ENCODE peak calls at places on chromosomes 16 and 17, in four cellular contexts. O is GM12865, K is PC-9, Q is stomach. Y is an unnamed sample.
A peak's percentile ranks its signal among the peaks of the same experiment; 100 is the strongest.

GRCh38 chr17:46742539-46743270 is 75.8 kb downstream of the WNT3 start:
- DNase-seq in O (no peak), K (peak; percentile 73), Q (no peak), Y (peak; percentile 79)

GRCh38 chr17:43755389-43755875 is 3.2 kb downstream of the SOST start:
- DNase-seq in O (peak; percentile 16), K (no peak), Q (no peak), Y (no peak)

GRCh38 chr17:29747660-29748059 is 124.9 kb upstream of the CORO6 start:
- DNase-seq in O (no peak), K (no peak), Q (no peak), Y (no peak)

GRCh38 chr17:66306413-66306812 is 4.0 kb downstream of the PRKCA start:
- DNase-seq in O (no peak), K (no peak), Q (no peak), Y (no peak)

GRCh38 chr16:75099738-75100615 is 16.6 kb downstream of the LDHD start:
- DNase-seq in O (peak; percentile 61), K (no peak), Q (no peak), Y (no peak)

GRCh38 chr17:81650951-81651350 is 5.4 kb downstream of the PDE6G start:
- DNase-seq in O (no peak), K (no peak), Q (no peak), Y (no peak)

GRCh38 chr17:1627219-1627986 is 1.2 kb downstream of the SLC43A2 start:
- DNase-seq in O (peak; percentile 57), K (no peak), Q (no peak), Y (no peak)

GRCh38 chr16:10405386-10405939 is 19.6 kb downstream of the ATF7IP2 start:
- DNase-seq in O (no peak), K (no peak), Q (no peak), Y (no peak)

GRCh38 chr17:9072626-9073339 is 51.5 kb downstream of the NTN1 start:
- DNase-seq in O (no peak), K (peak; percentile 38), Q (peak; percentile 83), Y (no peak)

GRCh38 chr16:77599793-77600415 is 122.4 kb upstream of the NUDT7 start:
- DNase-seq in O (peak; percentile 33), K (no peak), Q (no peak), Y (no peak)

GRCh38 chr16:30485818-30486436 is 13.4 kb downstream of the ITGAL start:
- DNase-seq in O (no peak), K (no peak), Q (no peak), Y (peak; percentile 6)

GRCh38 chr16:85522517-85522841 is 90.6 kb upstream of the GSE1 start:
- DNase-seq in O (no peak), K (no peak), Q (no peak), Y (no peak)

GRCh38 chr17:8212312-8213180 is 2.2 kb upstream of the AURKB start:
- DNase-seq in O (no peak), K (no peak), Q (no peak), Y (no peak)

GRCh38 chr17:74212262-74212912 is 984 bp upstream of the TTYH2 start:
- DNase-seq in O (peak; percentile 33), K (no peak), Q (no peak), Y (no peak)

GRCh38 chr17:79311373-79311772 is 236.7 kb downstream of the ENGASE start:
- DNase-seq in O (no peak), K (no peak), Q (no peak), Y (no peak)

DNA sequence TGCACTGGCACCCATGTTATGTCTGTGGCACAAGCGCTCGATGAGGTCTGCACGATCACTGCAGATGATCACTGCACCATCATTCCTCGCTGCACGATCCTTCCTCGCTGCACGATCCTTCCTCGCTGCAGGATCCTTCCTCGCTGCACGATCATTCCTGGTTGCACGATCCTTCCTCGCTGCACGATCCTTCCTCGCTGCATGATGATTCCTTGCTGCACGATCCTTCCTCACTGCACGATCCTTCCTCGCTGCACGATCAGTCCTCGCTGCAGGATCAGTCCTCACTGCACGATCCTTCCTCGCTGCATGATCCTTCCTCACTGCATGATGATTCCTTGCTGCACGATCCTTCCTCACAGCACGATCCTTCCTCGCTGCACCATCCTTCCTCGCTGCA is 29.3 kb downstream of the METRNL start:
- DNase-seq in O (no peak), K (no peak), Q (no peak), Y (no peak)
- H3K4me3 ChIP-seq in O (no peak overlapping the region), K (no peak overlapping the region), Q (no peak overlapping the region), Y (no peak overlapping the region)

GRCh38 chr16:81448154-81449131 is 3.8 kb downstream of the CMIP start:
- DNase-seq in O (no peak), K (peak; percentile 33), Q (peak; percentile 73), Y (no peak)

GRCh38 chr16:81445926-81446317 is 1.3 kb downstream of the CMIP start:
- DNase-seq in O (no peak), K (no peak), Q (no peak), Y (no peak)

GRCh38 chr16:81445143-81445922 is 725 bp downstream of the CMIP start:
- DNase-seq in O (peak; percentile 57), K (peak; percentile 40), Q (peak; percentile 58), Y (no peak)

GRCh38 chr16:81447383-81448101 is 2.9 kb downstream of the CMIP start:
- DNase-seq in O (no peak), K (peak; percentile 39), Q (peak; percentile 47), Y (no peak)

GRCh38 chr16:81446318-81447275 is 2.0 kb downstream of the CMIP start:
- DNase-seq in O (peak; percentile 41), K (peak; percentile 35), Q (peak; percentile 60), Y (no peak)
- H3K4me3 ChIP-seq in O (peak overlapping the region; percentile 91), K (peak overlapping the region; percentile 92), Q (peak overlapping the region; percentile 95), Y (peak overlapping the region; percentile 78)

GRCh38 chr16:22683730-22684280 is 130.2 kb upstream of the HS3ST2 start:
- DNase-seq in O (no peak), K (no peak), Q (no peak), Y (no peak)

GRCh38 chr16:22684282-22685161 is 129.4 kb upstream of the HS3ST2 start:
- DNase-seq in O (peak; percentile 17), K (no peak), Q (no peak), Y (no peak)

GRCh38 chr16:22683258-22683657 is 130.7 kb upstream of the HS3ST2 start:
- DNase-seq in O (no peak), K (no peak), Q (no peak), Y (no peak)

GRCh38 chr16:22687031-22687530 is 126.9 kb upstream of the HS3ST2 start:
- DNase-seq in O (no peak), K (no peak), Q (no peak), Y (no peak)

DNA sequence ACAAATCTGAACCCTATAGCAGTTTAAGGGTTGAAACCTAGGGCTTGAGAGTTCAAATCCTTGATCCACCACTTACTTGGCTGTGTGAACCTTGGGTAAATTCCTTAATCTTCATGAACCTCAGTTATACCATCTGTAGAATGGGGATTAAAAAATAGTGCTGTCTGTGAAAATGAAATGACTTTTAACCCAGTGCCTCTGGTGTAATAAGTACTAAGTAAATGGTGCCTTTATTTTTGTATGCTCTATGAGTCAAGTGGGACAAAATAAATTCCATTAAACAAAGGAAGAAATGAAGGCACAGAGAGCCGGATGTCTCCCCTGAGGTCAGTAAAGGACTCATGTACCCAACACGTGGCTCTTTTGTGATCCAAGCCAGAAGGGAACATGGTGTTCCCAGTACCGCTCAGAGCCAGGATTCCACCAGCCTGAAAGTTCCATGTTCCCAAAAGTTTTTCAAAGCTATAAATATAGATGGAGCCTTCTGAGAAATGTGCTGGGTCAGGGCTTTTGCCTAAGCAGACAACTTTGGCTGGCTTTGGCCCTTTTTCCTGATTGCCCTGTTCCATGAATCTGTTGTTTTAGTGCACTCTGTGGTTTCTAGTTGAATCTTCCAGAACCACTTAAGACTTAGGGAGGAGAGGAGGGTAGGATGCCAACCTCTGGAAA is 128.7 kb upstream of the HS3ST2 start:
- DNase-seq in O (no peak), K (no peak), Q (no peak), Y (no peak)
- H3K4me3 ChIP-seq in O (no peak overlapping the region), K (no peak overlapping the region), Q (no peak overlapping the region), Y (no peak overlapping the region)

DNA sequence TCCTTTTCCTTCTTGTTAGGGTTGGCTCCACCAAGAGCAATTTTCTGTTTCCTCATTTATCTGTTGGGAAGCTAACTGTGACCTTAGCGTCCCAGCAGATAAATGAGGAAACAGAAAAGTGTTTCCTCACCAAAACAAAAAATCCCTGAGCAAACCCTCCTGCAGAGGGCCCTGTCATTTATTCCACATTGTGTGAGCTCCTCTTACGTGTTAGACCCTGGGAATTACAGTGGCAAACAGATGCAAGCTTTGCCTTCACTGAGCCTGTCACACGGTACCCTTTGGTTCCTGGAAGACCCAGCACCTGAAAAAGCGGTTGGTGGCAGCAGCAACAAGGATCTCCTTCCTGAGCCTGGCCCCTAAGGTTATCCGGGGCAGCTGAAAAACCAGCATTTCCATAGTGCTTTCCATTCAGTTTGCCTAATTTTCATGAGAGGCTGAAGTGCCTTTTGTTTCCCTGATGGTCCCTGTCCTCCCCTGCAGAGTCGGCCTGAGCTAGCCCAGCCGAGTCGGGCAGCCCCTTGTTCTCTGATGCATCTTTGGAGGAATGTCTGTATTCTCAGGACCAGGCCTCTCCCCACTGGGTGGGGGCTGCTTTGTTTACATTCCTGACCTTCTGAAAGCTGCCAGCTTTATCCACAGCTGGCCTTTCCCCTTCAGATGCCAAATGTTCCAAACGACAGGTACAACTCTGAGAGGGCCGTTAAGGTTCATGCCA is 34.7 kb downstream of the YPEL2 start:
- DNase-seq in O (no peak), K (no peak), Q (peak; percentile 48), Y (no peak)
- H3K4me3 ChIP-seq in O (no peak overlapping the region), K (no peak overlapping the region), Q (no peak overlapping the region), Y (no peak overlapping the region)

GRCh38 chr16:67470314-67470713 is 10.6 kb downstream of the ATP6V0D1 start:
- DNase-seq in O (no peak), K (no peak), Q (peak; percentile 91), Y (no peak)

GRCh38 chr16:67468731-67469130 is 12.2 kb downstream of the ATP6V0D1 start:
- DNase-seq in O (peak; percentile 49), K (no peak), Q (no peak), Y (no peak)

GRCh38 chr16:67474551-67474950 is 6.4 kb downstream of the ATP6V0D1 start:
- DNase-seq in O (no peak), K (no peak), Q (no peak), Y (no peak)

GRCh38 chr16:67475051-67475450 is 5.9 kb downstream of the ATP6V0D1 start:
- DNase-seq in O (no peak), K (no peak), Q (no peak), Y (no peak)

GRCh38 chr16:67471758-67472384 is 9.1 kb downstream of the ATP6V0D1 start:
- DNase-seq in O (no peak), K (no peak), Q (no peak), Y (no peak)
- H3K4me3 ChIP-seq in O (no peak overlapping the region), K (no peak overlapping the region), Q (no peak overlapping the region), Y (no peak overlapping the region)

GRCh38 chr16:2830355-2830695 is 222 bp downstream of the ZG16B start:
- DNase-seq in O (no peak), K (no peak), Q (no peak), Y (no peak)
- H3K4me3 ChIP-seq in O (peak overlapping the region; percentile 50), K (no peak overlapping the region), Q (no peak overlapping the region), Y (no peak overlapping the region)

GRCh38 chr16:3070608-3071111 is 5.2 kb downstream of the IL32 start:
- DNase-seq in O (no peak), K (no peak), Q (no peak), Y (no peak)
- H3K4me3 ChIP-seq in O (no peak overlapping the region), K (no peak overlapping the region), Q (no peak overlapping the region), Y (no peak overlapping the region)

Y was measured in skeletal muscle cell.